ENCODE peak calls at places on chromosome 1, in five cellular contexts. S is choroid plexus epithelial cell, U is fibroblast of lung, L is dorsolateral prefrontal cortex, V is astrocyte of the cerebellum. X is an unnamed sample.

GRCh38 chr1:94562502-94563260 is 21.1 kb upstream of the F3 start:
- DNase-seq in S (no peak), V (no peak), U (no peak), L (no peak), X (no peak)

GRCh38 chr1:58345215-58346075 is 201.1 kb downstream of the OMA1 start:
- DNase-seq in V (no peak), L (no peak), S (no peak), U (no peak), X (no peak)

GRCh38 chr1:154418898-154419619 is 13.9 kb downstream of the IL6R start:
- DNase-seq in U (no peak), L (no peak), V (no peak), S (no peak), X (no peak)

GRCh38 chr1:3956527-3957170 is 56.6 kb upstream of the C1orf174 start:
- DNase-seq in V (no peak), U (no peak), S (no peak), L (no peak), X (no peak)

GRCh38 chr1:221718391-221719277 is 23.3 kb downstream of the DUSP10 start:
- DNase-seq in U (peak), V (peak), L (no peak), S (peak), X (peak)

GRCh38 chr1:94096797-94097549 is 24.0 kb downstream of the ABCA4 start:
- DNase-seq in V (peak), S (peak), L (no peak), U (peak), X (peak)

GRCh38 chr1:156772728-156773497 is 5.6 kb downstream of the PRCC start:
- DNase-seq in U (no peak), V (no peak), L (no peak), S (no peak), X (peak)

GRCh38 chr1:210407207-210407886 is 78.6 kb downstream of the HHAT start:
- DNase-seq in U (peak), L (peak), V (peak), S (peak), X (peak)

GRCh38 chr1:76511226-76511625 is 356.1 kb upstream of the ST6GALNAC5 start:
- DNase-seq in S (no peak), U (no peak), V (no peak), L (no peak), X (no peak)

GRCh38 chr1:110005971-110006370 is 21.4 kb downstream of the AHCYL1 start:
- DNase-seq in L (no peak), S (peak), V (no peak), U (peak), X (peak)
- H3K4me3 ChIP-seq in L (no peak), S (peak), V (no peak), U (no peak), X (no peak)

DNA sequence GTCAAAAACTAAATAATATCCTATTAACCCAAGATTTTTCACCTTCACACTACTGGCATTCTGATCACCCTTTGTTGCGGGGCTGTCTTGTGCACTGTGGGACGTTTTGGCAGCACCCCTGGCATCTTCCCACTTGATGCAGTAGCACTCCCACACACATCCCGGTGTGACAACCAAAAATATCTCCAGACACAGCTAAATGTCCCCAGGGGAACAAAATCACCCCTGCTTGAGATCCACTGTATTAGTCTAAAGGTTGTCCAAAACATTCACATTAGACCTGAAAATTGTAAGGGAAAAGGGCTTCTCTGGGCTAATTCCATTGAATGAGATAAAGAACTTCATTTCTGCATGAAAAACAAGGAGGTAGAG is 37.8 kb downstream of the PLEKHO1 start:
- DNase-seq in L (no peak), V (no peak), U (no peak), S (no peak), X (no peak)
- TF ChIP-seq CTCF in L (no peak), V (no peak), U (no peak), S (no peak), X (no peak)

DNA sequence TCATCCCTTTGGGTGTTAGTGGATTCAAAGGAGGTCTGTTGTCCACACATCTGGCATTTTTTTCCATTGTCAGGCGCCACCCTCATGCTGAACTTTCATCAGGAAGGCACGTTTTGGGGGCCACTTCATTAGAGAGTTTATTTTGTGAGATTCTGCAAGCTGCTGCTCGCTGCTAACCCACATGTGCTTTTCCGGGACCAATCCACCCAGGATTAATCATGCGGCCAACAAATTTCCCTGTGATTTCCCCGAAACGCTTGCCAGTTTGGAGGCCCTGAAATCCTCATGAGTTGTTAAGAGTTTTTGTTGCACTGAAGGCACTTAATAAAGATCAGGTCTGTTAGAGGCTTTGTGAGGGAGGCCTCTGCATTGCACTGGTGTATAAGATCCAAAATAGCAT is 2.4 kb downstream of the PDPN start:
- DNase-seq in S (no peak), V (no peak), L (no peak), U (peak), X (no peak)
- H3K4me3 ChIP-seq in S (no peak), V (peak), L (peak), U (no peak), X (peak)

DNA sequence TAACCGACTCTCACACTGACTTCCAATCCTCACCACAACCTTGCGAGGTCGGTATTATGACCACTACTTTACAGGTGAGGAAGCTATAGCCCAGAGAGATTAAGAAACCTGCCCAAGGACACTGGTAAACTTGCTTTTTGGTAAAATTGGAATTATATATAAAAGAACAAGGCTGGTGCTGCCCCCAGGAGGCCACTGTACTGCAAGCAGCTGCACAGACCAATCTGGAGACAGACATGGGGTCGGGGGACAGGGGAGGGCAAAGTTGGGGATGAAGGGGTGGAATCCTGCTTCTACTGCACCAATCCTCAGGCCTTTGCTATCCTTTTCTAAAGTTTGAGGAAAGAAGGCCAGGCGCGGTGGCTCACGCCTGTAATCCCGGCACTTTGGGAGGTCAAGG is 280.8 kb downstream of the SPATA17 start:
- DNase-seq in V (no peak), L (no peak), S (no peak), U (no peak), X (no peak)
- TF ChIP-seq CTCF in V (peak), L (no peak), S (no peak), U (peak), X (peak)

GRCh38 chr1:236860674-236861073 is 65.6 kb downstream of the MTR start:
- DNase-seq in S (no peak), L (no peak), U (no peak), V (no peak), X (no peak)
- H3K4me3 ChIP-seq in S (no peak), L (no peak), U (no peak), V (no peak), X (no peak)

X was measured in fibroblast of villous mesenchyme.